ENCODE peak calls at places on chromosomes 6 and 20, in ten cellular contexts. B, V, O, W, F, P, Q, U, I and G are unnamed samples.

GRCh38 chr20:34110025-34111013 is 1.7 kb downstream of the EIF2S2 start:
- DNase-seq in B (no peak), V (no peak), O (no peak), W (no peak), F (no peak), P (no peak), Q (no peak), U (no peak), I (no peak), G (no peak)

GRCh38 chr6:11634110-11634509 is 96.6 kb downstream of the TMEM170B start:
- DNase-seq in B (no peak), V (no peak), O (no peak), W (no peak), F (no peak), P (no peak), Q (peak; percentile 49), U (no peak), I (no peak), G (no peak)

GRCh38 chr6:128161839-128162238 is 261.0 kb upstream of the THEMIS start:
- DNase-seq in B (no peak), V (no peak), O (no peak), W (no peak), F (no peak), P (no peak), Q (no peak), U (no peak), I (no peak), G (no peak)

GRCh38 chr6:2876210-2877056 is 26.7 kb downstream of the SERPINB9 start:
- DNase-seq in B (no peak), V (no peak), O (peak; percentile 89), W (peak; percentile 37), F (peak; percentile 58), P (peak; percentile 87), Q (peak; percentile 85), U (no peak), I (no peak), G (no peak)

GRCh38 chr6:157761331-157761921 is 61.6 kb upstream of the SNX9 start:
- DNase-seq in B (peak; percentile 45), V (no peak), O (no peak), W (no peak), F (no peak), P (peak; percentile 25), Q (peak; percentile 70), U (no peak), I (peak; percentile 54), G (peak; percentile 62)

GRCh38 chr20:55054443-55054842 is 579.0 kb downstream of the DOK5 start:
- DNase-seq in B (no peak), V (no peak), O (no peak), W (no peak), F (no peak), P (no peak), Q (peak; percentile 52), U (no peak), I (no peak), G (no peak)

GRCh38 chr6:43937236-43938177 is 167.5 kb downstream of the VEGFA start:
- DNase-seq in B (no peak), V (no peak), O (no peak), W (no peak), F (no peak), P (no peak), Q (no peak), U (no peak), I (no peak), G (no peak)

GRCh38 chr6:54112171-54112650 is 968 bp downstream of the MLIP start:
- DNase-seq in B (no peak), V (no peak), O (no peak), W (no peak), F (no peak), P (peak; percentile 15), Q (no peak), U (no peak), I (no peak), G (no peak)

GRCh38 chr6:40937491-40937890 is 101.5 kb downstream of the UNC5CL start:
- DNase-seq in B (no peak), V (no peak), O (no peak), W (no peak), F (no peak), P (no peak), Q (no peak), U (no peak), I (no peak), G (no peak)

GRCh38 chr20:14925286-14925685 is 587.9 kb upstream of the FLRT3 start:
- DNase-seq in B (no peak), V (no peak), O (no peak), W (no peak), F (no peak), P (peak; percentile 12), Q (peak; percentile 65), U (no peak), I (no peak), G (no peak)

GRCh38 chr6:24923885-24924401 is 11.8 kb downstream of the RIPOR2 start:
- DNase-seq in B (no peak), V (no peak), O (no peak), W (peak; percentile 30), F (no peak), P (no peak), Q (no peak), U (no peak), I (no peak), G (no peak)

GRCh38 chr6:28117386-28118050 is 6.9 kb upstream of the ZSCAN16 start:
- DNase-seq in B (no peak), V (no peak), O (no peak), W (no peak), F (no peak), P (no peak), Q (no peak), U (no peak), I (no peak), G (no peak)